ENCODE peak calls at places on chromosomes 11 and 22, in six cellular contexts. X is posterior cingulate gyrus; B is effector CD8-positive, alpha-beta T cell; K is EL; Y is caudate nucleus; U is KG1. E is an unnamed sample.

GRCh38 chr22:17924735-17925727 is 99.3 kb downstream of the MICAL3 start:
- DNase-seq in X (no peak), B (no peak), K (peak; percentile 17), Y (no peak), U (no peak), E (no peak)

GRCh38 chr11:88355887-88356286 is 18.4 kb upstream of the CTSC start:
- DNase-seq in X (no peak), B (no peak), K (no peak), Y (no peak), U (no peak), E (no peak)

GRCh38 chr22:42863349-42863911 is 6.4 kb upstream of the ARFGAP3 start:
- DNase-seq in X (no peak), B (no peak), K (peak; percentile 65), Y (no peak), U (peak; percentile 49), E (peak; percentile 21)

GRCh38 chr11:18071098-18071705 is 25.1 kb upstream of the TPH1 start:
- DNase-seq in X (no peak), B (no peak), K (no peak), Y (no peak), U (no peak), E (no peak)

GRCh38 chr11:41286751-41287150 is 172.7 kb downstream of the LRRC4C start:
- DNase-seq in X (no peak), B (no peak), K (no peak), Y (no peak), U (no peak), E (no peak)

GRCh38 chr11:62850911-62851806 is 11.8 kb upstream of the WDR74 start:
- DNase-seq in X (no peak), B (no peak), K (peak; percentile 66), Y (no peak), U (no peak), E (no peak)

GRCh38 chr22:28112548-28113043 is 193.5 kb upstream of the PITPNB start:
- DNase-seq in X (no peak), B (no peak), K (peak; percentile 38), Y (no peak), U (no peak), E (no peak)

GRCh38 chr11:130131957-130132850 is 27.4 kb upstream of the ST14 start:
- DNase-seq in X (no peak), B (peak; percentile 13), K (peak; percentile 62), Y (no peak), U (peak; percentile 77), E (peak; percentile 70)

GRCh38 chr11:119709171-119709570 is 19.8 kb downstream of the NECTIN1 start:
- DNase-seq in X (peak; percentile 75), B (no peak), K (no peak), Y (no peak), U (no peak), E (no peak)

GRCh38 chr11:30046211-30046945 is 29.5 kb upstream of the KCNA4 start:
- DNase-seq in X (no peak), B (no peak), K (no peak), Y (no peak), U (no peak), E (no peak)

GRCh38 chr22:37313376-37314314 is 31.3 kb downstream of the CYTH4 start:
- DNase-seq in X (no peak), B (no peak), K (no peak), Y (no peak), U (no peak), E (no peak)

E was measured in CD4-positive, alpha-beta memory T cell.